ENCODE peak calls at places on chromosomes 12 and 14, in ten cellular contexts. V is cardiac fibroblast, T is cardiac muscle cell, K is GM20000, S is tibial nerve, B is IMR-90, C is GM13976, Q is pancreas, M is tibial artery, P is neural progenitor cell. E is an unnamed sample.

GRCh38 chr12:131710464-131711457 is at the start of gene SFSWAP:
- DNase-seq in V (peak; percentile 89), T (peak; percentile 83), K (peak; percentile 93), S (peak; percentile 60), B (peak; percentile 65), C (peak; percentile 91), Q (peak; percentile 71), M (peak; percentile 83), P (peak; percentile 87), E (peak; percentile 91)

GRCh38 chr12:22858849-22859569 is 234.0 kb downstream of the ETNK1 start:
- DNase-seq in V (peak; percentile 76), T (no peak), K (no peak), S (no peak), B (peak; percentile 16), C (no peak), Q (no peak), M (no peak), P (no peak), E (peak; percentile 2)

GRCh38 chr12:73867147-73867546 is 670.5 kb upstream of the ATXN7L3B start:
- DNase-seq in V (no peak), T (no peak), K (no peak), S (no peak), B (no peak), C (no peak), Q (no peak), M (no peak), P (no peak), E (no peak)

GRCh38 chr12:12562016-12562483 is 613 bp downstream of the DUSP16 start:
- DNase-seq in V (peak; percentile 27), T (peak; percentile 60), K (peak; percentile 54), S (no peak), B (peak; percentile 18), C (peak; percentile 39), Q (peak; percentile 56), M (peak; percentile 68), P (peak; percentile 78), E (peak; percentile 50)

GRCh38 chr14:103008768-103009342 is 48.5 kb downstream of the CDC42BPB start:
- DNase-seq in V (peak; percentile 84), T (no peak), K (no peak), S (no peak), B (peak; percentile 72), C (no peak), Q (no peak), M (no peak), P (no peak), E (no peak)

GRCh38 chr12:80282226-80282625 is 161.8 kb upstream of the PTPRQ start:
- DNase-seq in V (no peak), T (no peak), K (no peak), S (no peak), B (no peak), C (no peak), Q (no peak), M (no peak), P (no peak), E (no peak)

GRCh38 chr14:49995162-49995561 is 102.3 kb downstream of the ARF6 start:
- DNase-seq in V (no peak), T (no peak), K (no peak), S (no peak), B (peak; percentile 39), C (no peak), Q (no peak), M (no peak), P (no peak), E (no peak)

GRCh38 chr12:18861287-18861858 is 123.5 kb downstream of the CAPZA3 start:
- DNase-seq in V (peak; percentile 69), T (no peak), K (peak; percentile 2), S (no peak), B (peak; percentile 38), C (no peak), Q (no peak), M (no peak), P (no peak), E (peak; percentile 60)

GRCh38 chr14:56294125-56294524 is 175.9 kb downstream of the PELI2 start:
- DNase-seq in V (no peak), T (peak; percentile 11), K (no peak), S (no peak), B (no peak), C (no peak), Q (peak; percentile 27), M (no peak), P (peak; percentile 17), E (no peak)
- TF ChIP-seq CTCF in V (no peak), T (peak; percentile 2), K (no peak), S (no peak), B (peak; percentile 20), C (no peak), Q (no peak), M (no peak), P (peak; percentile 6), E (no peak)

GRCh38 chr12:58919271-58920101 is 818 bp downstream of the LRIG3 start:
- DNase-seq in V (peak; percentile 66), T (peak; percentile 51), K (peak; percentile 62), S (peak; percentile 24), B (peak; percentile 58), C (peak; percentile 44), Q (no peak), M (peak; percentile 75), P (peak; percentile 60), E (peak; percentile 52)

GRCh38 chr12:58918475-58918874 is 1.8 kb downstream of the LRIG3 start:
- DNase-seq in V (peak; percentile 9), T (no peak), K (no peak), S (no peak), B (peak; percentile 15), C (no peak), Q (no peak), M (no peak), P (peak; percentile 27), E (peak; percentile 43)

GRCh38 chr12:58917699-58918334 is 2.5 kb downstream of the LRIG3 start:
- DNase-seq in V (peak; percentile 18), T (no peak), K (peak; percentile 10), S (no peak), B (no peak), C (no peak), Q (no peak), M (no peak), P (peak; percentile 47), E (no peak)

GRCh38 chr12:58920956-58921861 is 905 bp upstream of the LRIG3 start:
- DNase-seq in V (no peak), T (no peak), K (peak; percentile 11), S (no peak), B (no peak), C (no peak), Q (no peak), M (no peak), P (no peak), E (no peak)

DNA sequence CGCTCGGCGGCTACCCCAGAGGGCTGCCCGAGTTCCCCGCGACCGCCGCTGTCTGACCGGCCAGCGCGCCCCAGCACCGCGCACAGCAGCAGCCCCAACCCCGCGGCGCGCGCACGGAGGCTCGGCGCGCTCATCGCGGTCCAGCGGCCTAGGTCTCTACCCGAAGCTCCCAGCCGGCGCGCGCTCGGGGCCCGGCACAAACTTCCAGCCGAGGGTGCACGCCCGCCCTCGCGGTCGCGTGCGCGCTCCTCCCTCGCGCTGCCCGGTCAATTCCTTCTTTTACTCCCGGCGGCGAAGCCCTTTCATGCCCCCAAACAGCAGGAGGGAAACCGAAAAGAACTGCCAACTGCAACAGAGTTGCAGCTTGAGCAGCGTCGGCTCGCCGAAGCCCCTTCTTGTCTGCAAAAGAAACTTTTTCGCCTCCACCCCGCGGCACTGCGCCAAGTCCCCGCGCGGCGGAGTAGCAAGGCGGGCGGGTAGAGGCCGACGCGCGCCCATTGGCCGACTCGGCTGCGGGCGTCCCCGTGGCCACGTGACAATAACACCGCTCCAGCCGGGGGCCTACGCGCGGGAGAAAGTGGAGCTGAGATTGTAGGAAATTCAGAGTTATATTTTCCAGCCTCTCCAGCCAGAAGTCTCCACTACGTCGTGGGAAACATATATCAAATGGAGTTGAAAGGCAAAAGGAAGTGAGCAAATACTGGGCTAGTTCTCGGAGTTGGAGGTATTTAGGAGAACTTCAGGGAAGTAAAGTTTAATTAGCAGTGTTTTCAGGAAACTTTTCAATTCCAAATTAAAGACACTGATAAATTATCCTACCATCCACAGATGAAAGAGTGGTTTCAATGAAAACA is at the start of gene LRIG3:
- DNase-seq in V (peak; percentile 89), T (peak; percentile 96), K (peak; percentile 85), S (peak; percentile 82), B (peak; percentile 89), C (peak; percentile 76), Q (peak; percentile 92), M (peak; percentile 96), P (peak; percentile 92), E (peak; percentile 96)
- TF ChIP-seq CTCF in V (no peak), T (no peak), K (no peak), S (peak; percentile 6), B (peak; percentile 1), C (no peak), Q (no peak), M (peak; percentile 30), P (peak; percentile 44), E (no peak)

DNA sequence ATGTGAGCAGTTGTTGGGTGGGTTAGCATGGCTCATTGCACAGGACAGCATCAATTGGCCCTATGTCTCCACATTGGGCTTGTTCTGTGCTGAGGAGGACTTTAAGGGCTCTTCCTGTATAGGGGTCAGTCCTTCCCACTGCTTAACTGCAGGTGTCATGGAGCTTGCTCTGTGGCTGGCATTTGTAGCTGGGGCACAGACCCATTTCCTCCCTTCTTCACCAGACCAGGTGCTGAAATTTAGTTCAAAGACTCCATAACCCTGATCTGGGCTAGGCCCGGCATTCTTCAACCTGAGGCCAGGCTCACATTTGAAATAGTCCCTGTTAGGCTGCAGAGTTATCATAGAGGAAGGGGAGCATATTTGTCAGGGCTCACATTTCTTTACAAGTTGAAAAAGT is 12.8 kb downstream of the CHST11 start:
- DNase-seq in V (no peak), T (no peak), K (no peak), S (no peak), B (no peak), C (no peak), Q (no peak), M (no peak), P (no peak), E (no peak)
- TF ChIP-seq CTCF in V (no peak), T (no peak), K (no peak), S (no peak), B (no peak), C (no peak), Q (no peak), M (no peak), P (no peak), E (no peak)

GRCh38 chr14:53569471-53569870 is 387.2 kb downstream of the BMP4 start:
- DNase-seq in V (no peak), T (no peak), K (no peak), S (no peak), B (no peak), C (no peak), Q (no peak), M (no peak), P (no peak), E (no peak)

GRCh38 chr14:53564870-53565269 is 391.8 kb downstream of the BMP4 start:
- DNase-seq in V (no peak), T (no peak), K (no peak), S (no peak), B (no peak), C (no peak), Q (no peak), M (no peak), P (no peak), E (no peak)

GRCh38 chr14:53571589-53571988 is 385.0 kb downstream of the BMP4 start:
- DNase-seq in V (no peak), T (no peak), K (no peak), S (no peak), B (peak; percentile 14), C (no peak), Q (no peak), M (no peak), P (no peak), E (no peak)

GRCh38 chr14:53570411-53571387 is 385.9 kb downstream of the BMP4 start:
- DNase-seq in V (no peak), T (no peak), K (peak; percentile 68), S (no peak), B (no peak), C (peak; percentile 77), Q (no peak), M (no peak), P (no peak), E (no peak)

DNA sequence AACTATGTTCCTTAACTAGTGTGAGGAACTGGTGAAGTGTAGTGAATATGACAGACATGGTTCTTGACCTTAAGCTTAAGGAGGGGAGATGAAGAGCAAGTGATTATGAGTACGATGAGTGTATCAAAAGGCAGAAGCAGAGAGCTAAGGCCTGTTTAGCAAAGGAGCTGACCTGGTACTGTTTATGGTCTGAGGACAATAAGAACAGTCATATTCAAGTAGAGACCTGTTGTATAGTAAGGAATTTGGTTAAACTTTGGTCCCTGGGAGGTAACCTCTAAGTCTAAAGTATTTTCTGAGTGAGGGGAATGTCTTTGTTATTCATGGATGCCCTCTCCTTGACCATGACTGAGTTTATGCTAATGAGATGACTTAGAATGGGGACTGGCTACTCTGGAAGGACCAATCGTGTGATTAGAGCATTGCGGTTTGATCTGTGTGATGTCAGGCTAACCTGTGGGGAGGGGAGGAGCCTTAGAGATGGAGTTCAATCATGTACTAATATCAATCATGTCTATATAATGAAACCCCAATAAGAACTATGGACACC is 389.3 kb downstream of the BMP4 start:
- DNase-seq in V (no peak), T (no peak), K (no peak), S (no peak), B (no peak), C (no peak), Q (no peak), M (no peak), P (no peak), E (no peak)
- TF ChIP-seq CTCF in V (no peak), T (no peak), K (no peak), S (no peak), B (no peak), C (no peak), Q (no peak), M (no peak), P (no peak), E (no peak)

E was measured in foreskin fibroblast.